ENCODE peak calls at places on chromosomes 13 and 19, in eight cellular contexts. L is RWPE2; E is thoracic aorta; T is upper lobe of right lung; N is left lung; B is mucosa of descending colon; C is NT2/D1; R is naive thymus-derived CD4-positive, alpha-beta T cell. P is an unnamed sample.
A peak's percentile ranks its signal among the peaks of the same experiment; 100 is the strongest.

GRCh38 chr13:102774596-102775375 is 1.2 kb upstream of the TEX30 start:
- DNase-seq in R (no peak), L (no peak), N (no peak), T (no peak), B (no peak), C (no peak), E (no peak), P (no peak)

GRCh38 chr13:73859841-73860240 is 274.4 kb downstream of the KLF12 start:
- DNase-seq in N (no peak), T (no peak), R (no peak), L (no peak), E (no peak), B (no peak), C (no peak), P (no peak)

GRCh38 chr19:41548954-41549688 is 26.8 kb upstream of the CEACAM21 start:
- DNase-seq in N (no peak), B (no peak), T (no peak), E (no peak), L (no peak), R (no peak), C (peak; percentile 35), P (no peak)

GRCh38 chr19:11387154-11388034 is 3.3 kb upstream of the EPOR start:
- DNase-seq in B (no peak), T (no peak), E (no peak), L (no peak), R (no peak), N (no peak), C (no peak), P (no peak)

GRCh38 chr13:91618315-91618714 is 219.9 kb downstream of the GPC5 start:
- DNase-seq in L (no peak), R (no peak), C (no peak), B (no peak), T (no peak), N (no peak), E (no peak), P (no peak)

GRCh38 chr19:7618771-7619510 is 10.4 kb downstream of the XAB2 start:
- DNase-seq in E (no peak), L (no peak), C (no peak), B (peak; percentile 82), N (peak; percentile 87), T (peak; percentile 96), R (no peak), P (peak; percentile 95)

GRCh38 chr19:51573331-51573730 is 2.2 kb downstream of the ZNF175 start:
- DNase-seq in T (no peak), L (no peak), B (no peak), C (no peak), E (no peak), N (no peak), R (no peak), P (no peak)

GRCh38 chr19:35061583-35062373 is 20.3 kb downstream of the HPN start:
- DNase-seq in T (no peak), R (no peak), E (no peak), C (no peak), L (no peak), B (no peak), N (no peak), P (no peak)

GRCh38 chr19:34336781-34337271 is 28.2 kb upstream of the GPI start:
- DNase-seq in B (no peak), T (no peak), N (no peak), E (no peak), L (no peak), R (no peak), C (no peak), P (peak; percentile 47)

GRCh38 chr13:70568571-70568970 is 460.3 kb upstream of the KLHL1 start:
- DNase-seq in R (no peak), N (no peak), C (peak; percentile 5), B (no peak), L (no peak), E (no peak), T (no peak), P (no peak)

GRCh38 chr13:49584771-49585182 is 581 bp downstream of the RCBTB1 start:
- DNase-seq in N (no peak), R (no peak), T (no peak), B (no peak), E (no peak), C (no peak), L (no peak), P (no peak)

GRCh38 chr19:57825501-57825900 is 4.6 kb upstream of the ZNF587B start:
- DNase-seq in N (no peak), L (no peak), E (no peak), R (no peak), B (no peak), C (no peak), T (no peak), P (no peak)

GRCh38 chr19:48308695-48309586 is 16.4 kb upstream of the EMP3 start:
- DNase-seq in L (peak; percentile 61), T (no peak), C (no peak), N (no peak), B (no peak), R (no peak), E (no peak), P (no peak)

GRCh38 chr13:96851856-96852255 is 142.4 kb downstream of the OXGR1 start:
- DNase-seq in C (no peak), L (no peak), N (no peak), B (no peak), E (no peak), R (no peak), T (no peak), P (no peak)

GRCh38 chr13:73064991-73065390 is 6.2 kb downstream of the KLF5 start:
- DNase-seq in B (no peak), R (no peak), T (no peak), N (no peak), C (no peak), L (no peak), E (no peak), P (no peak)

GRCh38 chr19:51712461-51713081 is 11.2 kb downstream of the HAS1 start:
- DNase-seq in B (no peak), C (no peak), E (no peak), L (no peak), T (no peak), R (no peak), N (no peak), P (no peak)

GRCh38 chr13:101412076-101412475 is 4.2 kb downstream of the NALCN start:
- DNase-seq in N (no peak), E (no peak), R (no peak), L (no peak), C (no peak), T (no peak), B (no peak), P (no peak)

GRCh38 chr19:35901055-35901644 is 810 bp upstream of the NFKBID start:
- DNase-seq in T (no peak), R (no peak), L (no peak), B (peak; percentile 39), N (no peak), E (no peak), C (no peak), P (no peak)

GRCh38 chr13:33869005-33869404 is 51.1 kb downstream of the RFC3 start:
- DNase-seq in N (no peak), T (no peak), C (no peak), B (no peak), L (no peak), E (no peak), R (no peak), P (no peak)

GRCh38 chr19:45076029-45076850 is at the start of gene ZNF296:
- DNase-seq in N (peak; percentile 88), L (no peak), R (peak; percentile 62), E (no peak), T (peak; percentile 93), C (peak; percentile 55), B (peak; percentile 94), P (peak; percentile 78)

GRCh38 chr13:75670496-75670895 is 34.4 kb downstream of the LMO7 start:
- DNase-seq in R (no peak), C (no peak), L (no peak), N (no peak), T (no peak), B (no peak), E (no peak), P (no peak)
- H3K4me1 ChIP-seq in R (no peaks in the 10 kb centered on the region), C (no peaks in the 10 kb centered on the region), L (peaks cover 3% of the 10 kb centered on the region), N (no peaks in the 10 kb centered on the region), T (no peaks in the 10 kb centered on the region), B (no peaks in the 10 kb centered on the region), E (peaks cover 5% of the 10 kb centered on the region), P (no peaks in the 10 kb centered on the region)

DNA sequence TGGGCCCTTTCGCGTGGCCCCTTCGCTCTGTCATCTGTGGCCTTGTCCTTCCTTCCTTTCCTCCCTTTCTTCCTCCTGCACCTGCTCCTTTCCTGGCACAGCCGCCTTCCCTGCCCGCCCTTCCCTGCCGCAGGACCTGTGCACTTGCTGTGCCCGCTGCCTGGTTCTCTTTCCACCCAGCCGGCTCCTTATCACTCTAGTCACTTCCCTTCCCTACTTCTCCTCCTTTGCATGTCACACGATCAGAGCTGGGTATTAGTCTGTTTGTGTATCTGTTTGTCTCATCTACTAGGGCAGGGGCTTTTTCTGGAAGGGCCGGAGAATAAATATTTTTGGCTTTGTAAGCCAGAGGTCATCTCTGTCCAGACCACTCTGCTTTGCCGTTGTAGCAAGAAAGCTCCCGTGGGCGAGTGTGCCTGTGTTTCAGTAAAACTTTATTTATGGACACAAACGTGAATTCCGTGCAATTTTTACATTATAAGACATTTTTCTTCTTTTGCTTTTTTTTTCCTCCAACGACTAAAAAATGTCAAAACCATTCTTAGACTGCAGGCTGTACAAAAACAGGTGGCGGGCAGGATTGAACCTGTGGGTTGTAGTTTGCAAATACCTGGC is 6.0 kb downstream of the KDM4B start:
- DNase-seq in R (no peak), T (no peak), E (no peak), N (no peak), C (no peak), B (no peak), L (no peak), P (no peak)
- H3K4me1 ChIP-seq in R (peaks cover 17% of the 10 kb centered on the region), T (peaks cover 76% of the 10 kb centered on the region), E (peaks cover 58% of the 10 kb centered on the region), N (peaks cover 43% of the 10 kb centered on the region), C (peaks cover 50% of the 10 kb centered on the region), B (peaks cover 20% of the 10 kb centered on the region), L (peaks cover 38% of the 10 kb centered on the region), P (peaks cover 83% of the 10 kb centered on the region)

DNA sequence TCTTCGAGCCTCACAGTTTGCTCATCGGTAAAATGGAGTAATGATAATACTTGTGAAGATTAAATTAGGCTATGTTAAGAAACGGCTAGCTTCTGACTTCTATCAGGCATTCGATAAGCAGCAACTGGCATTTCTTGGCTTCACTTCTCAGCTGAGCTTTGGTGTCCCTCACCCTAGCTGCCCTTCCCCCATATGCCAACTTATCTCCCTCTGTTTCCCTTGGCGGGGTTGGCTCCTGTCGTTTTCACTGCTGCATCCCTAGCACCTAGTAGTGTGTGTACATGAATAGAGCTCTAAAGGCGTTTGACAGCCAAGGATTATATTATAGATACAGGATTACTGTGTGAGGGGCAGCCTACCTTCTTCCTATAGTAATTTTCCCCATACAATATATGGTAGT is 97.5 kb downstream of the TNFSF11 start:
- DNase-seq in N (no peak), C (no peak), B (no peak), R (no peak), L (no peak), E (no peak), T (no peak), P (no peak)
- H3K4me1 ChIP-seq in N (no peaks in the 10 kb centered on the region), C (no peaks in the 10 kb centered on the region), B (no peaks in the 10 kb centered on the region), R (no peaks in the 10 kb centered on the region), L (no peaks in the 10 kb centered on the region), E (no peaks in the 10 kb centered on the region), T (no peaks in the 10 kb centered on the region), P (no peaks in the 10 kb centered on the region)

DNA sequence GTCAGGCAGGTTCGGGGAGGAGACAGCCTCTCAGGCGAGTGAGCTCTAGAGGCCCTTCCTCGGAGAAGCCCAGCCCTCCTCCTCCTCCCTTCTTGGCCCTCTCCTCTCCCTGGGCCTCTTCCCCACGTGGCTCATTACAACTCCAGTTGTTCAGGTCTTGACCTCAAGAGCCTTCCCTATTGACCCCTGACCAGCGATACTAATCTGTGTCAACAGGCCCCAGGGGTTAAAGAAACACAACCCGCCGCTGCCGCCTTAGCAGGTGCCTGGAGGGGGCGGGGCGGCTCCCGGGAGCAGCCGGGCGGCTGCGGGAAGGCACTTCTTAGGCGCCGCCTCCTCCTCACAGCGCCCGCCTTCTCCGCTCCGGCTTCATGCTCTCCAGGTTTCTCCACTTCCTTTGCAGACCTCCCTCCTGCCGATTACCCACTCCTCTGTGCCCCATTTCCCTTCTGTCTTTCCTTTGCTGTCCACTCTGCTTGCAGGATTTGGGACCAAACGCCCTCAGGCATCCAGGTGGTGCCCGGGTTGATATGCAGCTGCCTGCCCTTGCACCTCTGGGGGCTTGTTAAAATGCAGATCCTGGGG is 51.0 kb downstream of the LYL1 start:
- DNase-seq in N (peak; percentile 83), L (peak; percentile 82), B (peak; percentile 85), E (no peak), C (peak; percentile 74), T (peak; percentile 93), R (no peak), P (peak; percentile 84)
- H3K4me1 ChIP-seq in N (peaks cover 61% of the 10 kb centered on the region), L (peaks cover 57% of the 10 kb centered on the region), B (peaks cover 45% of the 10 kb centered on the region), E (peaks cover 99% of the 10 kb centered on the region), C (peaks cover 49% of the 10 kb centered on the region), T (peaks cover 76% of the 10 kb centered on the region), R (peaks cover 9% of the 10 kb centered on the region), P (peaks cover 73% of the 10 kb centered on the region)

P was measured in body of pancreas.